ENCODE peak calls at places on chromosomes 16 and 17, in ten cellular contexts. E is cardiac muscle cell; G is endodermal cell; Z is GM23338; H is naive thymus-derived CD4-positive, alpha-beta T cell; Y is transverse colon; N is tibial artery; K is fibroblast of pulmonary artery; P is IMR-90; A is neural progenitor cell. I is an unnamed sample.

GRCh38 chr17:73101031-73101430 is 8.5 kb upstream of the SLC39A11 start:
- DNase-seq in E (no peak), G (no peak), Z (no peak), H (no peak), Y (no peak), N (no peak), K (no peak), P (no peak), A (no peak), I (no peak)

GRCh38 chr16:12236491-12237030 is 260.0 kb downstream of the SNX29 start:
- DNase-seq in E (no peak), G (no peak), Z (no peak), H (no peak), Y (no peak), N (no peak), K (no peak), P (peak), A (no peak), I (no peak)

GRCh38 chr17:80919331-80920284 is 72.0 kb upstream of the CHMP6 start:
- DNase-seq in E (peak), G (no peak), Z (no peak), H (no peak), Y (no peak), N (no peak), K (peak), P (no peak), A (no peak), I (no peak)

GRCh38 chr16:30924797-30925645 is 1.6 kb downstream of the FBXL19 start:
- DNase-seq in E (no peak), G (peak), Z (no peak), H (no peak), Y (peak), N (no peak), K (no peak), P (no peak), A (peak), I (no peak)

GRCh38 chr17:74426551-74427047 is 5.3 kb upstream of the GPRC5C start:
- DNase-seq in E (no peak), G (no peak), Z (peak), H (no peak), Y (no peak), N (no peak), K (peak), P (no peak), A (no peak), I (no peak)

GRCh38 chr17:39212841-39213480 is 12.8 kb downstream of the STAC2 start:
- DNase-seq in E (no peak), G (peak), Z (no peak), H (no peak), Y (peak), N (no peak), K (no peak), P (no peak), A (no peak), I (no peak)

GRCh38 chr16:27429981-27430441 is 28.0 kb downstream of the IL21R start:
- DNase-seq in E (no peak), G (no peak), Z (no peak), H (peak), Y (no peak), N (no peak), K (no peak), P (no peak), A (no peak), I (no peak)

GRCh38 chr17:7475764-7476422 is 3.5 kb downstream of the ZBTB4 start:
- DNase-seq in E (no peak), G (no peak), Z (no peak), H (no peak), Y (peak), N (peak), K (no peak), P (peak), A (no peak), I (no peak)

GRCh38 chr17:75346906-75347305 is 57.7 kb upstream of the SLC25A19 start:
- DNase-seq in E (no peak), G (peak), Z (peak), H (peak), Y (no peak), N (no peak), K (peak), P (peak), A (peak), I (no peak)

GRCh38 chr16:48067388-48067787 is 88.4 kb downstream of the ABCC12 start:
- DNase-seq in E (no peak), G (no peak), Z (no peak), H (no peak), Y (no peak), N (no peak), K (no peak), P (no peak), A (no peak), I (no peak)

GRCh38 chr17:34569591-34569990 is 9.8 kb upstream of the TMEM132E start:
- DNase-seq in E (no peak), G (no peak), Z (no peak), H (no peak), Y (no peak), N (no peak), K (no peak), P (no peak), A (no peak), I (no peak)

GRCh38 chr16:30096105-30096861 is at the start of gene YPEL3:
- DNase-seq in E (peak), G (peak), Z (peak), H (peak), Y (peak), N (peak), K (peak), P (peak), A (peak), I (peak)

GRCh38 chr17:32625971-32626370 is 139.2 kb downstream of the CDK5R1 start:
- DNase-seq in E (no peak), G (peak), Z (no peak), H (no peak), Y (no peak), N (no peak), K (no peak), P (no peak), A (no peak), I (no peak)

GRCh38 chr17:32479074-32479617 is 7.6 kb upstream of the CDK5R1 start:
- DNase-seq in E (no peak), G (no peak), Z (no peak), H (no peak), Y (no peak), N (no peak), K (no peak), P (no peak), A (no peak), I (no peak)

GRCh38 chr17:48770954-48771353 is 42.4 kb upstream of the HOXB13 start:
- DNase-seq in E (no peak), G (peak), Z (no peak), H (no peak), Y (no peak), N (no peak), K (no peak), P (no peak), A (no peak), I (no peak)

GRCh38 chr16:3480901-3481695 is 14.2 kb downstream of the C16orf90 start:
- DNase-seq in E (peak), G (peak), Z (peak), H (no peak), Y (no peak), N (no peak), K (no peak), P (no peak), A (no peak), I (no peak)

GRCh38 chr16:48831081-48831722 is 221.2 kb upstream of the N4BP1 start:
- DNase-seq in E (peak), G (peak), Z (peak), H (no peak), Y (no peak), N (no peak), K (no peak), P (no peak), A (peak), I (no peak)

GRCh38 chr17:6548578-6549330 is 7.6 kb downstream of the PITPNM3 start:
- DNase-seq in E (peak), G (no peak), Z (no peak), H (peak), Y (peak), N (no peak), K (no peak), P (no peak), A (no peak), I (peak)

GRCh38 chr16:66408181-66409048 is 18.7 kb upstream of the BEAN1 start:
- DNase-seq in E (peak), G (no peak), Z (peak), H (no peak), Y (no peak), N (no peak), K (peak), P (peak), A (no peak), I (peak)
- H3K4me3 ChIP-seq in E (no peak), G (no peak), Z (no peak), H (peak), Y (no peak), N (no peak), K (peak), P (peak), A (no peak), I (peak)

GRCh38 chr16:67393111-67393789 is at the start of gene TPPP3:
- DNase-seq in E (peak), G (peak), Z (peak), H (peak), Y (peak), N (peak), K (peak), P (peak), A (peak), I (peak)

GRCh38 chr16:67390816-67391423 is 2.4 kb downstream of the TPPP3 start:
- DNase-seq in E (no peak), G (no peak), Z (no peak), H (no peak), Y (no peak), N (no peak), K (no peak), P (no peak), A (no peak), I (no peak)

GRCh38 chr16:67392301-67393059 is 818 bp downstream of the TPPP3 start:
- DNase-seq in E (no peak), G (no peak), Z (no peak), H (no peak), Y (no peak), N (no peak), K (no peak), P (no peak), A (no peak), I (no peak)

GRCh38 chr16:67389911-67390815 is 3.1 kb downstream of the TPPP3 start:
- DNase-seq in E (no peak), G (no peak), Z (no peak), H (no peak), Y (no peak), N (peak), K (no peak), P (no peak), A (no peak), I (no peak)

GRCh38 chr16:67391424-67392300 is 1.6 kb downstream of the TPPP3 start:
- DNase-seq in E (no peak), G (no peak), Z (no peak), H (no peak), Y (no peak), N (no peak), K (no peak), P (no peak), A (no peak), I (no peak)
- H3K4me3 ChIP-seq in E (no peak), G (no peak), Z (no peak), H (no peak), Y (peak), N (no peak), K (no peak), P (no peak), A (no peak), I (no peak)

DNA sequence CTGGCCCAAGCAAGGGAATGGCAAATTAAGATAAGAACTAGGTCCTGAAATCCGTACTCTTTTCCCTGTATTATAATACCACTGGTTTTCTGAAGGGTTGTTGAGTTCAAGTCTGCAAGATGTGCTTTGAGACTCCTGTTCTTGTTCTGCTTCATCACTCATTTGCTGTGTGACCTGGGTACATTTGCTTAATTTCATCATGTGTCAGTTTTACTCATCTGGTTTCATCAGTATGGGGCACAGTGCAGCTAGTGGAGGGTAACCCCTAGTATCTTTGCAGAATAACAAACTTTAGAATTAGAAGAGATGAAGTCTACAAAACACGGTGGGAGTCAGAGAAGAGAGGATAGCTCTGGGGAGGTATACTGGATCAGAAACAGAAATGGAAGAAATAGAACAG is 21.9 kb upstream of the EFCAB13 start:
- DNase-seq in E (no peak), G (no peak), Z (no peak), H (no peak), Y (no peak), N (no peak), K (no peak), P (no peak), A (no peak), I (no peak)
- H3K4me3 ChIP-seq in E (no peak), G (no peak), Z (no peak), H (no peak), Y (no peak), N (no peak), K (no peak), P (no peak), A (no peak), I (no peak)

DNA sequence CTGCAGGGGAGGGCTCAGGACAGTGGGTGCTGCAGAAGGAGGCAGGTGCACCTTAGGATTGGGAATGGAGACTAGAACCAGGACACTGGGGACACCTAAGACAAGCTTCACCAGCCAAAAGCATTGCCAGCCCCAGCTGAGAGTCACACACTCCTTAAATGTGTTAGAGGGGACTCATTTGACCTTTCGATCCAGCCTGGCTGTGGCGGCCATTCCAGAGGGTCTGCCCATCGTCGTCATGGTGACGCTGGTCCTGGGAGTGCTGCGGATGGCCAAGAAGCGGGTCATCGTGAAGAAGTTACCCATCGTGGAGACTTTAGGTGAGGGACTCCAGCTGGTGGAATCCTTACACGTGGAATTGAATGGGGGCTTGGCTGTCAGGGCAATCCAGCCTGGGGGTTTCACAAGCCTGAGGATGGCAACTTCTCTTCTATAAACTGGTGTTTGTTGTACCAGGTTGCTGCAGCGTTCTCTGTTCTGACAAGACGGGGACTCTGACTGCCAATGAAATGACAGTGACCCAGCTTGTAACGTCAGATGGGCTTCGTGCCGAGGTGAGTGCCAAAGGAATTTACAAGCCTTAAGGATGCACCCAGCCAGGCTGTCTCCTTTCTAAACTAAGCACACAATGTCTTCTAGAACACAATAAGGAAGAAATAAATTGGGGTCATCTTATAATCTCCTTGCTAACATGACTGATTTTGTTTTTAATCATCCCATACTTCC is 65.3 kb downstream of the MEAK7 start:
- DNase-seq in E (no peak), G (no peak), Z (no peak), H (no peak), Y (no peak), N (no peak), K (no peak), P (no peak), A (peak), I (no peak)
- H3K4me3 ChIP-seq in E (no peak), G (no peak), Z (no peak), H (no peak), Y (no peak), N (no peak), K (no peak), P (no peak), A (no peak), I (no peak)